ENCODE peak calls at places on chromosomes 4 and X, in ten cellular contexts. L, T, I, R, P, K, F, M, X and H are unnamed samples.

GRCh38 chr4:173490817-173491518 is 39.1 kb downstream of the HAND2 start:
- DNase-seq in I (peak), F (no peak), R (no peak), X (no peak), T (no peak), M (no peak), P (peak), L (no peak), K (no peak), H (no peak)

GRCh38 chrX:18290200-18290599 is 64.3 kb downstream of the SCML2 start:
- DNase-seq in T (no peak), R (no peak), P (peak), X (no peak), I (no peak), L (no peak), M (no peak), K (no peak), F (no peak), H (no peak)

GRCh38 chr4:13478707-13479106 is 5.4 kb downstream of the RAB28 start:
- DNase-seq in P (peak), T (no peak), X (no peak), I (no peak), L (no peak), K (no peak), F (no peak), M (no peak), R (no peak), H (no peak)

GRCh38 chr4:109979932-109980717 is 67.4 kb downstream of the EGF start:
- DNase-seq in T (no peak), R (no peak), M (no peak), L (peak), X (peak), K (no peak), F (no peak), P (peak), I (peak), H (no peak)

GRCh38 chr4:53929955-53930798 is 134.2 kb downstream of the CHIC2 start:
- DNase-seq in M (peak), L (peak), X (peak), P (peak), F (peak), R (peak), I (peak), K (no peak), T (peak), H (peak)

GRCh38 chr4:139208404-139208945 is 31.5 kb upstream of the ELF2 start:
- DNase-seq in T (no peak), L (peak), I (peak), P (peak), R (no peak), X (peak), K (no peak), M (no peak), F (no peak), H (peak)

GRCh38 chrX:38636949-38637819 is 75.8 kb downstream of the TSPAN7 start:
- DNase-seq in P (no peak), F (no peak), M (no peak), L (no peak), R (no peak), X (no peak), I (peak), K (no peak), T (peak), H (no peak)

GRCh38 chr4:38787693-38788092 is 4.9 kb upstream of the TLR10 start:
- DNase-seq in P (no peak), X (no peak), I (no peak), K (no peak), M (no peak), T (no peak), L (no peak), R (no peak), F (no peak), H (no peak)

GRCh38 chrX:145178268-145178667 is 69.0 kb upstream of the SPANXN1 start:
- DNase-seq in P (no peak), K (no peak), F (no peak), R (no peak), T (no peak), X (no peak), I (no peak), M (no peak), L (no peak), H (no peak)
- TF ChIP-seq CTCF in P (no peak), K (no peak), F (no peak), R (peak), T (peak), X (peak), I (peak), M (no peak), L (no peak), H (peak)

GRCh38 chr4:6851962-6852361 is 57.7 kb upstream of the TBC1D14 start:
- DNase-seq in F (no peak), P (no peak), I (no peak), M (no peak), K (no peak), L (no peak), X (no peak), R (no peak), T (no peak), H (no peak)

GRCh38 chr4:6856391-6856790 is 53.2 kb upstream of the TBC1D14 start:
- DNase-seq in F (no peak), R (no peak), M (no peak), I (no peak), X (no peak), K (no peak), P (peak), L (no peak), T (no peak), H (no peak)

GRCh38 chr4:6852582-6852981 is 57.0 kb upstream of the TBC1D14 start:
- DNase-seq in L (no peak), R (no peak), P (no peak), X (no peak), T (no peak), M (no peak), F (no peak), I (no peak), K (no peak), H (no peak)

GRCh38 chr4:6855692-6856297 is 53.8 kb upstream of the TBC1D14 start:
- DNase-seq in L (peak), F (no peak), M (no peak), I (peak), P (peak), K (no peak), R (no peak), X (peak), T (no peak), H (peak)

DNA sequence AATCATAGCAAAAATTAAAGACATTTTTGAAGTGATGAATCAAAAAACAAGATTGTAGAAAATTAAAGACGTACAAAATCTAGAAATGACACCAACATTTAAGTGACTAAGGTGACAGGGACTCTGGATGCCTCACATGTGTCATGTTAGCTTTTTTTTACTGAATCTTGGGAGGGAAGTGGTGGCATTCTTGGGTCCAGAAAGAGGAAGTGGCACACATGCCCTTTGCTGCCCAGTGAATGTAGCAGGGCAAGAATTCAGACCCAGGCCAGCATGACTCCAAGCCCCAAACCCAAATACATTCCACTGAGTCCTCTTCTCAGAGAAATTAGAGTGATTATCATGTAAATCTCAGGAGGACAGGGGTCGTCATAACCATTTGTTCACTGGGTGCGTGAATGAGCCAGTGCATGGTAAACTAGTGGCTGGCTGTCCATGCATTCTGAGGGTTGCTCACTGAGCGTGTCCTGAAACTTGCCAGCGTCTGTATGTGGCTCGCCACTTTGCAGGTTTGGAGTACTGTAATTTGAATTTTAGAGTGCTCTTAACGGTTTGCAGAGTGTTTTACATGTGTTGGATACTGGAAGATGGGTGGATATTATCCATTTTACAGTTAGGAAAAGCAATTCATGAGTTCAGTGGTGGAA is 55.4 kb upstream of the TBC1D14 start:
- DNase-seq in K (no peak), R (no peak), X (no peak), P (no peak), L (no peak), M (no peak), F (no peak), T (no peak), I (no peak), H (no peak)
- TF ChIP-seq CTCF in K (no peak), R (no peak), X (no peak), P (no peak), L (no peak), M (no peak), F (no peak), T (no peak), I (no peak), H (no peak)

DNA sequence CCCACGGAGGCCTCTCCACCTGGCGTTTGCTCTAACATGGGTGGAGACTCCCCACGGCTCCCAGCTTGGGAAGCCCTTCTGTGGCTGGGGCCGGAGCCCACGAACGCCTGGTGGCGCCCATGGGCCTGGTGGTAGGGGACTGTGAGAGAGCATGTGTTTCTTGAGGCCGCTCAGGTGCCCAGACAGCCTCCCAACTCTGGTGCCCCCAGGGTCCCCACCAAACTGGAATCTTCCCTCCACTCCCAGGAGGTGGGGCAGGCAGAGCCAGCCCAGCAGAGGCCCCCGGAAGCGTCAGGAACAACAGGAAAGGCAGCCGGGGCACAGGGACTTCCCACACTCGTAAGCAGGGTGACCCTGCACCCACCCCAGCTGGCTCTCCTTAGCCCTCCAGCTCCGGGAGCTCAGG is 33.3 kb upstream of the FGFR3 start:
- DNase-seq in F (no peak), P (no peak), L (no peak), R (no peak), I (no peak), X (no peak), M (no peak), T (no peak), K (no peak), H (no peak)
- TF ChIP-seq CTCF in F (no peak), P (no peak), L (no peak), R (no peak), I (no peak), X (no peak), M (no peak), T (no peak), K (no peak), H (peak)

DNA sequence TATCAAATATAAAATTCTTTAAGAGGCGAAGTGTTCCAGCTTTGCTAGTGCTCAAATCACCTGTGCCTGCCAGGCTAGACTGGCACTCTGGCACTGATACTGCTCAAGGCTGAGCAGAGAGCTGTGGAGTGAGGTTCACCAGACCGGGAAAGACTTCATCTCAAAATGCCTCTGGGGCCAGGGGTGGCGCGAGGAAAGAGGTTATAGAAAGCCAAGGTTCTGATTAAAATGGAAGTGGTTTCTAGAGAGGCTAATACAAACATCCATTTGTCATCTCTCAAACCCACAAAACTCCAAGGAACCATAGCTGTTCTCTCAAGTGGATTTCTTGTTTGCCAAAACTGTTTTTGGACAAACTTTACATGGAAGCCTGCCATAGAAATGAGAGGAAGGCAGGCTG is 41.5 kb downstream of the F11 start:
- DNase-seq in T (no peak), F (no peak), K (no peak), P (no peak), X (no peak), M (no peak), I (no peak), R (no peak), L (no peak), H (no peak)
- TF ChIP-seq CTCF in T (no peak), F (no peak), K (no peak), P (no peak), X (no peak), M (no peak), I (no peak), R (no peak), L (no peak), H (no peak)

GRCh38 chr4:118281611-118282442 is 71.0 kb downstream of the PRSS12 start:
- DNase-seq in P (peak), I (peak), F (no peak), X (no peak), M (no peak), T (peak), R (no peak), L (peak), K (peak), H (no peak)

GRCh38 chr4:118279328-118279727 is 73.5 kb downstream of the PRSS12 start:
- DNase-seq in M (no peak), X (no peak), R (no peak), L (no peak), F (no peak), P (no peak), I (no peak), K (no peak), T (no peak), H (no peak)

GRCh38 chr4:118279920-118280432 is 72.8 kb downstream of the PRSS12 start:
- DNase-seq in T (no peak), L (no peak), K (no peak), R (no peak), P (no peak), M (no peak), F (no peak), X (no peak), I (no peak), H (no peak)

GRCh38 chr4:118278473-118279274 is 74.1 kb downstream of the PRSS12 start:
- DNase-seq in M (peak), R (peak), L (peak), T (peak), F (peak), K (peak), X (peak), I (peak), P (peak), H (peak)

GRCh38 chr4:118280501-118281218 is 72.1 kb downstream of the PRSS12 start:
- DNase-seq in X (peak), K (no peak), T (peak), L (no peak), R (peak), M (peak), P (peak), F (no peak), I (peak), H (no peak)
- TF ChIP-seq CTCF in X (peak), K (peak), T (peak), L (peak), R (peak), M (peak), P (peak), F (no peak), I (peak), H (peak)

GRCh38 chr4:10593130-10593529 is 91.4 kb downstream of the CLNK start:
- DNase-seq in I (no peak), X (no peak), L (no peak), R (no peak), T (no peak), P (no peak), M (no peak), F (no peak), K (no peak), H (no peak)
- TF ChIP-seq CTCF in I (no peak), X (no peak), L (no peak), R (no peak), T (no peak), P (no peak), M (no peak), F (no peak), K (no peak), H (no peak)

GRCh38 chrX:69618803-69619202 is 2.9 kb downstream of the EDA start:
- DNase-seq in F (no peak), T (peak), I (no peak), K (no peak), X (no peak), L (no peak), M (no peak), P (peak), R (no peak), H (no peak)
- TF ChIP-seq CTCF in F (peak), T (peak), I (peak), K (no peak), X (peak), L (peak), M (peak), P (peak), R (peak), H (peak)

GRCh38 chr4:75495489-75495888 is 18.7 kb downstream of the RCHY1 start:
- DNase-seq in I (no peak), K (no peak), X (no peak), L (no peak), R (no peak), T (no peak), P (no peak), M (no peak), F (no peak), H (no peak)

GRCh38 chr4:75494563-75494962 is 19.6 kb downstream of the RCHY1 start:
- DNase-seq in P (peak), M (no peak), F (no peak), T (no peak), I (peak), R (no peak), K (no peak), L (peak), X (peak), H (no peak)

GRCh38 chr4:75484195-75484594 is 30.0 kb downstream of the RCHY1 start:
- DNase-seq in P (no peak), L (no peak), R (no peak), M (no peak), I (no peak), K (no peak), F (no peak), X (no peak), T (no peak), H (no peak)

DNA sequence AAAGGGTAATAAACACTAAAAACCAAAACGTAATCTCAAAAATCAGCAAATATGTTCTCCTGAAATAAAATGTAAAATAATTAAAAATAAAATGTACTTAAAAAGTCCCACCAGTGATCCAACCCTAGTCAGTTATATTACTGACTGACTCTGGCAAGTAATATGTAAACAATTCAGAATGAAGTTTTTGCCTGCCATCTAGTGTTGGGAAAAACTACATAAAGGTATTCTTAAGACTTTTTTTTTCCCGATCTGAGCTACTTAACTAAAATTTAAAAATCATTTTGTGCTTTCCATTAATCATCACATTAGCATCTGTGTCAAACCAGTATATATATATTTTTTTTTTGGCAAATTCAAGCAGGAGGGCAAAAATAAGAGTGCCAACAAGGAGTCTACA is 24.0 kb downstream of the RCHY1 start:
- DNase-seq in M (no peak), P (peak), X (no peak), K (no peak), R (no peak), T (no peak), F (no peak), I (peak), L (no peak), H (no peak)
- TF ChIP-seq CTCF in M (no peak), P (peak), X (peak), K (no peak), R (peak), T (peak), F (peak), I (peak), L (peak), H (peak)

GRCh38 chrX:2228466-2228865 is 272.3 kb downstream of the DHRSX start:
- DNase-seq in T (no peak), X (no peak), R (no peak), K (no peak), F (no peak), L (no peak), I (no peak), P (no peak), M (no peak), H (no peak)

GRCh38 chrX:2224141-2224540 is 276.6 kb downstream of the DHRSX start:
- DNase-seq in K (no peak), X (no peak), P (no peak), R (no peak), F (no peak), L (no peak), M (no peak), T (no peak), I (no peak), H (no peak)

GRCh38 chrX:2226906-2227656 is 273.7 kb downstream of the DHRSX start:
- DNase-seq in F (no peak), L (no peak), K (no peak), M (no peak), P (no peak), T (no peak), R (no peak), X (no peak), I (no peak), H (no peak)

GRCh38 chrX:2224597-2225235 is 276.1 kb downstream of the DHRSX start:
- DNase-seq in T (no peak), P (no peak), F (no peak), X (no peak), R (no peak), L (no peak), I (no peak), M (no peak), K (no peak), H (no peak)

GRCh38 chrX:2226182-2226581 is 274.6 kb downstream of the DHRSX start:
- DNase-seq in K (no peak), M (no peak), R (no peak), F (no peak), L (no peak), I (no peak), P (no peak), X (no peak), T (no peak), H (no peak)
- TF ChIP-seq CTCF in K (no peak), M (no peak), R (no peak), F (no peak), L (no peak), I (no peak), P (no peak), X (no peak), T (no peak), H (no peak)

DNA sequence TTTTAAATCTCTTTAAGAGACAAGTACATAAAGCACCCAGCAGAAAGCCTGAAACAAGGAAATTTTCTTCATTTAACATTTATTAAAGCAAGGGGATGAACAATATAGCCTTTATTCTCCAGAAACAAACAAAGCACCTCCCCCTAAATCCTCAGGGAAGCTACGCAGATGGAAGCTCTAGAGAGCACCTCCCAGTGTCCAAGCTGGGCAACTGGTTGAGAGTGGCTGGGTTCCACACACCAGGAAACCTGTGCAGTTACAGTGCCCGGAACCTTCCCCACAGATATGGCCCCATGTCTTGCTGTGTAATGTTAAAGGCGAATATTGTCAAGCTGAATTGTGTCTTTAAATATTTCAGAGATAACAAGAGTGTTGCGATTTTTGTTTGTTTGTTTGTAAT is 8.9 kb upstream of the TRIML1 start:
- DNase-seq in L (no peak), T (no peak), F (no peak), I (no peak), P (no peak), X (no peak), M (no peak), R (no peak), K (no peak), H (no peak)
- TF ChIP-seq CTCF in L (no peak), T (no peak), F (no peak), I (no peak), P (no peak), X (no peak), M (no peak), R (no peak), K (no peak), H (no peak)